ENCODE peak calls at places on chromosome 22, in eight cellular contexts. H is naive thymus-derived CD8-positive, alpha-beta T cell; D is nucleus accumbens; S is stimulated activated CD8-positive, alpha-beta memory T cell treated with anti-CD3 and anti-CD28 coated beads, Interleukin-7, amount 100 ng/mL, for 24 hours; V is NCI-H2081; M is mesenteric fat pad; O is RWPE1; R is iPS-NIHi11. U is an unnamed sample.

GRCh38 chr22:36085476-36086169 is 57.0 kb upstream of the RBFOX2 start:
- DNase-seq in H (no peak), D (no peak), S (no peak), V (no peak), M (no peak), O (no peak), R (no peak), U (no peak)

GRCh38 chr22:47596176-47596690 is 833.8 kb downstream of the TBC1D22A start:
- DNase-seq in H (no peak), D (no peak), S (no peak), V (no peak), M (peak; percentile 47), O (no peak), R (no peak), U (no peak)

GRCh38 chr22:30426395-30427353 is 1.1 kb downstream of the MTFP1 start:
- DNase-seq in H (peak; percentile 90), D (peak; percentile 71), S (peak; percentile 78), V (peak; percentile 73), M (peak; percentile 93), O (peak; percentile 84), R (peak; percentile 91), U (peak; percentile 86)

GRCh38 chr22:46401370-46401769 is 65.9 kb downstream of the TRMU start:
- DNase-seq in H (no peak), D (no peak), S (no peak), V (no peak), M (no peak), O (no peak), R (no peak), U (no peak)

GRCh38 chr22:42879371-42880021 is 22.4 kb upstream of the ARFGAP3 start:
- DNase-seq in H (no peak), D (no peak), S (no peak), V (peak; percentile 78), M (no peak), O (no peak), R (no peak), U (no peak)

GRCh38 chr22:33883561-33883960 is 36.7 kb downstream of the LARGE1 start:
- DNase-seq in H (no peak), D (no peak), S (no peak), V (no peak), M (no peak), O (no peak), R (no peak), U (no peak)

GRCh38 chr22:20430101-20430640 is 7.5 kb downstream of the SCARF2 start:
- DNase-seq in H (no peak), D (no peak), S (no peak), V (no peak), M (peak; percentile 89), O (no peak), R (no peak), U (no peak)

GRCh38 chr22:21713428-21714058 is 22.1 kb downstream of the YPEL1 start:
- DNase-seq in H (no peak), D (no peak), S (no peak), V (no peak), M (no peak), O (no peak), R (no peak), U (no peak)

GRCh38 chr22:43996170-43996980 is 27.7 kb upstream of the PARVB start:
- DNase-seq in H (peak; percentile 58), D (no peak), S (peak; percentile 40), V (no peak), M (peak; percentile 91), O (no peak), R (no peak), U (no peak)

GRCh38 chr22:36204001-36204640 is 2.5 kb upstream of the APOL4 start:
- DNase-seq in H (no peak), D (no peak), S (no peak), V (no peak), M (no peak), O (no peak), R (no peak), U (no peak)

GRCh38 chr22:49936018-49936972 is 17.9 kb downstream of the CRELD2 start:
- DNase-seq in H (peak; percentile 90), D (peak; percentile 73), S (peak; percentile 87), V (peak; percentile 52), M (peak; percentile 99), O (peak; percentile 38), R (peak; percentile 70), U (peak; percentile 84)

GRCh38 chr22:18055619-18056160 is 22.1 kb upstream of the PEX26 start:
- DNase-seq in H (no peak), D (no peak), S (no peak), V (no peak), M (no peak), O (no peak), R (no peak), U (no peak)

GRCh38 chr22:48351376-48352085 is 1476.1 kb downstream of the BRD1 start:
- DNase-seq in H (no peak), D (no peak), S (no peak), V (no peak), M (no peak), O (no peak), R (no peak), U (no peak)

U was measured in SK-N-SH.